ENCODE peak calls at places on chromosomes 13 and 19, in five cellular contexts. U is iPS DF 6.9; B is activated naive CD8-positive, alpha-beta T cell treated with anti-CD3 and anti-CD28 coated beads, Interleukin-2, amount 50 U/mL, for 24 hours; E is Right ventricle myocardium inferior; J is activated CD4-positive, alpha-beta T cell treated with anti-CD3 and anti-CD28 coated beads, Interleukin-2, amount 50 U/mL, for 1 hour. K is an unnamed sample.

GRCh38 chr19:2333027-2333806 is 4.7 kb downstream of the SPPL2B start:
- DNase-seq in B (no peak), J (no peak), E (peak), U (no peak), K (no peak)

GRCh38 chr19:3163230-3163886 is 15.2 kb upstream of the S1PR4 start:
- DNase-seq in J (peak), U (peak), E (peak), B (peak), K (no peak)

GRCh38 chr19:10919352-10920287 is 8.8 kb downstream of the YIPF2 start:
- DNase-seq in B (no peak), J (no peak), E (peak), U (no peak), K (no peak)

GRCh38 chr13:99086149-99086868 is 108.4 kb upstream of the DOCK9 start:
- DNase-seq in B (peak), U (no peak), E (peak), J (peak), K (no peak)

GRCh38 chr13:80313668-80314278 is 27.2 kb downstream of the SPRY2 start:
- DNase-seq in J (no peak), E (no peak), U (no peak), B (no peak), K (no peak)

GRCh38 chr13:29924482-29924884 is 74.1 kb upstream of the UBL3 start:
- DNase-seq in J (no peak), B (no peak), E (no peak), U (no peak), K (no peak)

GRCh38 chr13:40127476-40127875 is 472.0 kb downstream of the COG6 start:
- DNase-seq in B (no peak), J (no peak), E (no peak), U (no peak), K (no peak)

GRCh38 chr19:23436318-23436717 is 41.0 kb upstream of the ZNF91 start:
- DNase-seq in U (no peak), E (no peak), J (no peak), B (peak), K (no peak)

GRCh38 chr13:52846567-52847321 is 1.7 kb downstream of the PCDH8 start:
- DNase-seq in J (no peak), E (no peak), B (peak), U (no peak), K (no peak)

GRCh38 chr19:48292798-48293197 is 22.9 kb downstream of the ZNF114 start:
- DNase-seq in B (no peak), E (no peak), J (no peak), U (no peak), K (no peak)

GRCh38 chr19:37691881-37692504 is 27.6 kb downstream of the ZNF607 start:
- DNase-seq in E (peak), U (peak), B (peak), J (peak), K (peak)